ENCODE peak calls at places on chromosomes 1 and 21, in six cellular contexts. P is WTC11, F is neural progenitor cell, G is tibial nerve, U is cardiac fibroblast, A is lower lobe of right lung. K is an unnamed sample.

GRCh38 chr1:43049487-43049886 is 90.8 kb upstream of the SLC2A1 start:
- DNase-seq in P (no peak), F (no peak), G (no peak), U (peak; percentile 14), A (no peak), K (no peak)

GRCh38 chr1:41535236-41535720 is 50.8 kb upstream of the EDN2 start:
- DNase-seq in P (no peak), F (no peak), G (no peak), U (no peak), A (peak; percentile 31), K (no peak)

GRCh38 chr1:227910506-227910905 is 37.2 kb downstream of the WNT9A start:
- DNase-seq in P (no peak), F (no peak), G (no peak), U (no peak), A (no peak), K (no peak)

GRCh38 chr1:13801711-13802486 is 101.9 kb downstream of the PRDM2 start:
- DNase-seq in P (no peak), F (no peak), G (no peak), U (no peak), A (no peak), K (no peak)

GRCh38 chr21:27536319-27536718 is 569.4 kb upstream of the ADAMTS5 start:
- DNase-seq in P (no peak), F (no peak), G (no peak), U (peak; percentile 17), A (no peak), K (no peak)

GRCh38 chr1:6554907-6555778 is at the start of gene TAS1R1:
- DNase-seq in P (no peak), F (no peak), G (no peak), U (peak; percentile 17), A (peak; percentile 59), K (no peak)

GRCh38 chr1:167515893-167516321 is 2.4 kb downstream of the CD247 start:
- DNase-seq in P (no peak), F (no peak), G (no peak), U (no peak), A (no peak), K (no peak)

GRCh38 chr1:33420870-33421775 is 9.8 kb downstream of the PHC2 start:
- DNase-seq in P (no peak), F (no peak), G (no peak), U (peak; percentile 33), A (no peak), K (no peak)

GRCh38 chr1:29156543-29157268 is 25.0 kb downstream of the SRSF4 start:
- DNase-seq in P (no peak), F (no peak), G (no peak), U (peak; percentile 84), A (no peak), K (no peak)

GRCh38 chr1:50275564-50275963 is 147.7 kb downstream of the DMRTA2 start:
- DNase-seq in P (peak; percentile 36), F (no peak), G (no peak), U (no peak), A (no peak), K (no peak)

GRCh38 chr1:65788762-65789161 is 3.9 kb upstream of the PDE4B start:
- DNase-seq in P (no peak), F (no peak), G (no peak), U (no peak), A (no peak), K (no peak)

DNA sequence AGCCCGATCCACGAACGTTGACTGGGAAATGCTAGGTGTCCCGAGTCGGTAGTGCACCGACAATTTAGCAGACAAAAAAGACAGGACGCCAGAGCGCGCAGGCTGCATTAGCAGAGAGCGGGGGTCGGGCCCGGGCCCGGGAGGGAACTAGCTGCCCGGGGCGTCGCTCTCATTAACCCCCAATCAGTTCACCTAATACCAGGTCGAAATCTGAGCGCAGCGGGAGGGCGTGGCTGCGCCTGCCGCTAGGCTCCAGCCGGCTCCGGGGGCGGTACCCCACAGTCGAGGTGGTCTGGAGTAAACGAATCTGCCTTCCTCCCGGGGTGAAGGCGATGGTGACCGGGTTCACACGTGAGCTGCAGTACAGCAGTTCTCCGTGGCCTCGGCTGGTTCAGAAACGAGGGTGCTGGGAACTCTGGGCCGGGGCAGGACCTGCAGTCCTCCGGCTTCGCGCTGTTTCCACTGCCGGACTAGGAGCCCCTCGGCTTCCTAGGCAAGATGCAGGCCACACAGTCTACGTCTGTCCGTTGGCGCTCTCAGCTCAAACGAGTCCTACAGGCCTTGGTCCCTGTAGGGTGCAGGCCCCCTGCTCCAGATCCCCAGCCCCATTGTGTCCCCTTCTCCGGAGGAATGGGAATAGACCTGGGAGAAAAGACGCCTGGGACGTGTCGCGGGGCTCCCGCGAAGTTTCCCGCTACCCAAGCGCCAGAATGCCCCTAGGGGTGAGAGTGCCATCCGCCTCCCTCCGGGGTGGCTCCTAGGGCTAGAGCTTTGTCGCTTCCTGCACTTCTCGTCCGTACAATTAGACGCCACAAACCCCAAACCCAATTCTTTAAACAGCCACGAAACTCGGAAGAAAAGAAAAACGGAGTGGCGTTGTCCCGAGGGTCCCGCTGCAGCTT is 2.0 kb downstream of the GFI1 start:
- DNase-seq in P (peak; percentile 66), F (peak; percentile 80), G (no peak), U (no peak), A (peak; percentile 66), K (peak; percentile 62)
- TF ChIP-seq CTCF in P (no peak), F (peak; percentile 32), G (no peak), U (no peak), A (no peak), K (peak; percentile 9)

GRCh38 chr21:33308586-33309490 is 15.9 kb upstream of the IFNAR1 start:
- DNase-seq in P (no peak), F (no peak), G (no peak), U (peak; percentile 40), A (no peak), K (no peak)
- TF ChIP-seq CTCF in P (no peak), F (no peak), G (no peak), U (no peak), A (no peak), K (peak; percentile 19)

GRCh38 chr1:220880726-220881506 is 1.7 kb downstream of the HLX start:
- DNase-seq in P (no peak), F (peak; percentile 67), G (peak; percentile 53), U (peak; percentile 72), A (peak; percentile 89), K (peak; percentile 35)

GRCh38 chr1:220884109-220884980 is 5.1 kb downstream of the HLX start:
- DNase-seq in P (peak; percentile 71), F (peak; percentile 91), G (no peak), U (no peak), A (no peak), K (no peak)

GRCh38 chr1:220879509-220880366 is 495 bp downstream of the HLX start:
- DNase-seq in P (peak; percentile 41), F (peak; percentile 80), G (no peak), U (peak; percentile 48), A (peak; percentile 69), K (peak; percentile 55)

GRCh38 chr1:220880367-220880680 is 1.1 kb downstream of the HLX start:
- DNase-seq in P (no peak), F (no peak), G (no peak), U (no peak), A (no peak), K (no peak)

DNA sequence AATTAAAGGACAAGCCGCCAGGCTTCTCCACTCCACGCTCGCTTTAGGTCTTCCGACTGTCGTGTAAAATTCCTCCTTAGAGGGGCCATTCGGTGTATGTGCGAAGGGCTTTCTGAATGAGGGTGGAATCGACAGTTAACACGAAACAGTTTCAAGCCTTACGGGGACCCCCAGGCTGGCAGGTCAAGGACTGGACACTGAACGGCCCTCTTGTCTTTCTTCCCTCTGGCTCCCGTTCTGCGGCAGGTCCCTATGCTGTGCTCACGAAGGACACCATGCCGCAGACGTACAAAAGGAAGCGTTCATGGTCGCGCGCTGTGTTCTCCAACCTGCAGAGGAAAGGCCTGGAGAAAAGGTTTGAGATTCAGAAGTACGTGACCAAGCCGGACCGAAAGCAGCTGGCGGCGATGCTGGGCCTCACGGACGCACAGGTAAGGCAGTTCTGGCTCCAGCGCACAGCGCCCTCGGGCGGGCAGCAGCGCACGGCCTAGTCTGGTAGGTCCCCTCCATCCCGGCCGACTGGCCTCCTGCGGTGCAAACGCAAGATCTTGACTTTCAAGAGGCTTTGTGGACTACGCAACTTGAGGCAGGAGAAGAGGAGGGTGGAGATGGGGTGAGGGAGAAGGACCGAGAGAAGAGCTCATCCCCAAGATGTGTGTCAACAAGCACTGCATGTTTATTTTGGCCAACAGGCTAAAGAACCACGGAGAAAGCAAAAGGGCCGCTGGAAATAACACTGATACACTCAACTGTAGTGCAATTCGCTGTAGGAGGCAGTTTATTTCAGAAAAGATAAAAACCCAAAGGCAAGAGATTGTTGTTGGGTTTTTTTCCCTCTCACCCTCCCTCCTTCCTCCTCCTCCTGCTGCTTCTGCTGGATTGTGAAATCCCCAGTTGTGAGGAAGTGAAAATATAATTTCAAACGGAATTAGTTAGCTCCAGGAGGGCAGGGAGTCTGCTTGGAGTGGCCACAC is 3.0 kb downstream of the HLX start:
- DNase-seq in P (peak; percentile 92), F (peak; percentile 80), G (no peak), U (peak; percentile 82), A (no peak), K (peak; percentile 9)
- TF ChIP-seq CTCF in P (peak; percentile 39), F (peak; percentile 66), G (peak; percentile 24), U (peak; percentile 39), A (peak; percentile 19), K (no peak)

DNA sequence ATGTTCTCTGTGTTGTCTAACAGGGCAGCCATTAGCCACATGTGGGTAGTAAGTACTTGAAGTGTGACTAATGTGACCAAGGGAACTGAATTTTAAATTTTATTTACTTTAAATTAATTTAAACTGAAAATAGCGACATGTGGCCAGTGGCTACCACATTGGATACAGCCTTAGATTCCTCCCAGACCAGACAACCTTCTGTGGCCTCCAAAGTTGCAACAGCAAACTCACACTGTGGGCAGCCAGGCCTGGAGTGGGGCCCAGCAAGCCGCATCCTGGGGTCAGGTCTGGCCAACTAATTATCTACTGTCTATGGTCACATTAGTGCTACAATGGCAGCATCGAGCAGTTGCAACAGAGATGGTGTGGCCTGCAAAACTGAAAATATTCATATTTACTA is 11.7 kb downstream of the EIF2D start:
- DNase-seq in P (no peak), F (no peak), G (no peak), U (peak; percentile 22), A (no peak), K (no peak)
- TF ChIP-seq CTCF in P (no peak), F (no peak), G (no peak), U (no peak), A (no peak), K (no peak)

DNA sequence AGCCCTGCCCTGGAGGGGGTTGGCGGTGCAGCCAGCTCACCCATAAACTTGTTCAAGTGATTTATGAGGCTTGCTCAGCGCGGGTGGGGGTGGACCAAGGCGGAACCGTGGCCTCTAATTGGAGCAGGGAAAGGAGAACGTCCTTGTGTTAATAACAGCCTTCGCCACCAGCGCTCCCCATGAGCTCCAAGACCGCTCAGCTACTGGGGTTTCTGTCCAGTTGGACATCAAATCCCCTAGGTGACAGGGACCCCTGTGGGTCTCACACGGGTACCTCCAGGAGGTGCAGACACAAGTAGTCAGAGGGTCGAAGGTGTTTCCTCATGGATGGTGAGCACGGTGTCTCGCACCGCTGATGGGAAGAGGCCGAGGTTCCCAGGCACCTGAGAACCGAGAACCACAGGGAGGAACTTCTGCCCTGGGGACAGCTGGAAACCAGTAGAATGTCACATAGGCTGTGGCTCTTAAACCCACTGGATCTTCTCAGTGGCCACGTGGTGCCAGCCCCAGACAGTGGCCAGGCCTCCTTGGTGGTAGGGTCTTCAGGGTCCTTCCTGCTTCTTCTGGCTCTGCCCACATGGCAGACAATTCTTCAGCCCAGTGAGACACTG is 3.7 kb upstream of the ACTRT2 start:
- DNase-seq in P (no peak), F (no peak), G (no peak), U (no peak), A (no peak), K (no peak)
- TF ChIP-seq CTCF in P (no peak), F (no peak), G (no peak), U (no peak), A (no peak), K (no peak)